ENCODE peak calls at places on chromosome 1, in eight cellular contexts. O is mucosa of descending colon; D is pancreas; F is lower lobe of right lung; P is psoas muscle; L is ovary; Y is effector memory CD4-positive, alpha-beta T cell; I is MM.1S. S is an unnamed sample.

GRCh38 chr1:58505286-58505685 is 41.2 kb downstream of the OMA1 start:
- DNase-seq in O (no peak), D (no peak), F (no peak), P (no peak), L (no peak), Y (no peak), I (no peak), S (no peak)

GRCh38 chr1:53625766-53626520 is 113.0 kb downstream of the GLIS1 start:
- DNase-seq in O (no peak), D (no peak), F (no peak), P (no peak), L (no peak), Y (no peak), I (no peak), S (no peak)

GRCh38 chr1:224565186-224565585 is 50.9 kb upstream of the CNIH3 start:
- DNase-seq in O (no peak), D (no peak), F (peak; percentile 46), P (peak; percentile 83), L (no peak), Y (no peak), I (no peak), S (no peak)

GRCh38 chr1:27522148-27522859 is 32.3 kb upstream of the WASF2 start:
- DNase-seq in O (no peak), D (no peak), F (peak; percentile 70), P (peak; percentile 63), L (no peak), Y (peak; percentile 62), I (no peak), S (no peak)

GRCh38 chr1:54118704-54119103 is 34.1 kb downstream of the CDCP2 start:
- DNase-seq in O (no peak), D (no peak), F (no peak), P (no peak), L (no peak), Y (no peak), I (no peak), S (no peak)

GRCh38 chr1:221334082-221334481 is 407.8 kb downstream of the DUSP10 start:
- DNase-seq in O (no peak), D (no peak), F (no peak), P (no peak), L (no peak), Y (no peak), I (no peak), S (no peak)

GRCh38 chr1:45038240-45038639 is 26.2 kb downstream of the UROD start:
- DNase-seq in O (peak; percentile 40), D (no peak), F (no peak), P (no peak), L (no peak), Y (no peak), I (no peak), S (no peak)

GRCh38 chr1:98119793-98120192 is 199.0 kb upstream of the DPYD start:
- DNase-seq in O (peak; percentile 2), D (no peak), F (no peak), P (no peak), L (no peak), Y (no peak), I (peak; percentile 8), S (no peak)

GRCh38 chr1:231684333-231685244 is 58.0 kb downstream of the DISC1 start:
- DNase-seq in O (peak; percentile 47), D (no peak), F (no peak), P (no peak), L (no peak), Y (no peak), I (no peak), S (no peak)

GRCh38 chr1:17559618-17560419 is 20.3 kb downstream of the ARHGEF10L start:
- DNase-seq in O (no peak), D (no peak), F (no peak), P (no peak), L (no peak), Y (no peak), I (no peak), S (no peak)

GRCh38 chr1:7003676-7004075 is 218.4 kb downstream of the CAMTA1 start:
- DNase-seq in O (no peak), D (no peak), F (no peak), P (no peak), L (no peak), Y (no peak), I (no peak), S (no peak)

GRCh38 chr1:198232407-198232806 is 75.6 kb downstream of the NEK7 start:
- DNase-seq in O (no peak), D (no peak), F (no peak), P (no peak), L (no peak), Y (no peak), I (no peak), S (no peak)

GRCh38 chr1:36257375-36257767 is 33.1 kb downstream of the THRAP3 start:
- DNase-seq in O (no peak), D (no peak), F (no peak), P (peak; percentile 86), L (no peak), Y (no peak), I (no peak), S (no peak)

GRCh38 chr1:244970661-244971523 is 106.5 kb upstream of the HNRNPU start:
- DNase-seq in O (peak; percentile 95), D (peak; percentile 94), F (peak; percentile 94), P (peak; percentile 97), L (peak; percentile 94), Y (peak; percentile 90), I (peak; percentile 95), S (peak; percentile 93)

GRCh38 chr1:204670152-204670927 is 15.2 kb downstream of the LRRN2 start:
- DNase-seq in O (no peak), D (no peak), F (no peak), P (no peak), L (no peak), Y (no peak), I (no peak), S (no peak)

GRCh38 chr1:240501115-240501514 is 110.8 kb downstream of the GREM2 start:
- DNase-seq in O (no peak), D (no peak), F (no peak), P (no peak), L (no peak), Y (no peak), I (no peak), S (no peak)

GRCh38 chr1:180994262-180994661 is 28.4 kb downstream of the STX6 start:
- DNase-seq in O (no peak), D (no peak), F (no peak), P (no peak), L (no peak), Y (no peak), I (no peak), S (no peak)

GRCh38 chr1:111199881-111200801 is at the start of gene DENND2D:
- DNase-seq in O (peak; percentile 72), D (no peak), F (peak; percentile 76), P (no peak), L (no peak), Y (peak; percentile 27), I (no peak), S (peak; percentile 32)

GRCh38 chr1:94522304-94522703 is 19.3 kb downstream of the F3 start:
- DNase-seq in O (peak; percentile 58), D (no peak), F (no peak), P (no peak), L (peak; percentile 61), Y (no peak), I (no peak), S (no peak)

GRCh38 chr1:211472724-211473123 is 19.2 kb downstream of the RD3 start:
- DNase-seq in O (no peak), D (no peak), F (no peak), P (no peak), L (no peak), Y (no peak), I (no peak), S (no peak)

GRCh38 chr1:224435318-224435763 is 744 bp upstream of the WDR26 start:
- DNase-seq in O (no peak), D (no peak), F (no peak), P (no peak), L (no peak), Y (no peak), I (peak; percentile 56), S (no peak)

DNA sequence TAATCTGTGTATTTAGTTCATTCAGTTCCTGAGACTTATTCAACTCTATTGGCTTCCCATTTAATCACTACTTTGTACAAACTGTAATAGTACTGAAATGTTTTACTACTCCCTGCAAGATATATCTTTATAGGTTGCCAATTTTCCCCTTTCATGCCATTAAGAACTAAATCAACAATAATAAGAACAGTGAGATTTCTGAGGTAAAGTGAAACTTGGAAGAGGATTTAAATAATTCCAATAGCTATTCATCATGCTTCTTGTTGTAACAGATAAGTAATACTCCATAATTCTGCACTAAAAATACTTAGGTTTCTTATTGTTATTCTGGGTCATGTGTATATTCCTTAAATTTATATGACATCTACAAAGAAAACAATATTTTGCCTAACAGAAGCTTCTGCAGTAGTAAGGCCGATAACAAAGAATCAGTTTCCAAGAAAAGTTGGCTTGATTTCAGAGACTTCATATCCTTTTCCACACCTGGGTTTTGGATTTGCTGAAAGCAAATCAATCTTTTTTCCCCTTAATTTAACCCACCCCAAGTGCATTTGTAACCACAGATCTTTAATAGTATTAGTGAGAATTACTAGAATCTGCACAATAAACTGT is 258.3 kb downstream of the FAF1 start:
- DNase-seq in O (no peak), D (no peak), F (no peak), P (no peak), L (no peak), Y (no peak), I (no peak), S (no peak)
- H3K36me3 ChIP-seq in O (no peaks in the 10 kb centered on the region), D (no peaks in the 10 kb centered on the region), F (no peaks in the 10 kb centered on the region), P (no peaks in the 10 kb centered on the region), L (no peaks in the 10 kb centered on the region), Y (no peaks in the 10 kb centered on the region), I (no peaks in the 10 kb centered on the region), S (no peaks in the 10 kb centered on the region)

GRCh38 chr1:16289959-16290358 is 53.0 kb upstream of the CPLANE2 start:
- DNase-seq in O (no peak), D (no peak), F (no peak), P (no peak), L (no peak), Y (no peak), I (no peak), S (no peak)
- H3K36me3 ChIP-seq in O (no peaks in the 10 kb centered on the region), D (peaks cover 4% of the 10 kb centered on the region), F (peaks cover 34% of the 10 kb centered on the region), P (peaks cover 6% of the 10 kb centered on the region), L (no peaks in the 10 kb centered on the region), Y (peaks cover 27% of the 10 kb centered on the region), I (no peaks in the 10 kb centered on the region), S (peaks cover 20% of the 10 kb centered on the region)

DNA sequence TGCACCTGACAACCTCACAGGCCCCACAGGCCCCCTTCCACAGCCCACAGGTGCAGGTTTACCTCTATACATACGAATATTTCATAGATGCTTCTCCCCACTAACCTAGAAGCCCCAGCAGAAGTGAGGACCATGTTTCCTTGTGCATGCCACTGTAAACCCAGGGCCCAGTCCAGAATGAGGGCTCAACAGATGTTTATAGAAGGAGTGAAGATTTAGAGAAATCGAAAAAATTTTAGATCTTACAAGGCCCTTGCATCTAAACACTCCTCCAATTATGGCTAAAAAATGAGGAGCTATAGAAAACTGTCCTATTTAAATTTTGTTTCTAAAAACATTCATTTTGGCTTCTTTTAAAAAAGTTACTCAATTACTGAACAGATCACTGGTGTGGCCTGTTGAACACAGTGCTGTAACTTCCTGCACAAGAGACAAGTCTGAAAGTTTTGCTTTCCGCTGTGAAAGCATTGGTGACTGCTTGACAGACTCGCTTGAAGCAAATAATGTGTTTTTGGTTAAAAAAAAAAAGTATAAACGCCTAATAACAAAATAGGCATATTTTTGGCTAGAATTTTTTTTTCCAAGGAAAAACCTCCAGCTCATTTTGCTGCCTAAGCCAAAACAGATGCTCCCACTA is 1.2 kb downstream of the ABCB10 start:
- DNase-seq in O (no peak), D (no peak), F (no peak), P (no peak), L (no peak), Y (no peak), I (peak; percentile 79), S (no peak)
- H3K36me3 ChIP-seq in O (no peaks in the 10 kb centered on the region), D (no peaks in the 10 kb centered on the region), F (no peaks in the 10 kb centered on the region), P (no peaks in the 10 kb centered on the region), L (no peaks in the 10 kb centered on the region), Y (no peaks in the 10 kb centered on the region), I (no peaks in the 10 kb centered on the region), S (no peaks in the 10 kb centered on the region)

GRCh38 chr1:52346653-52347052 is 19.4 kb downstream of the CC2D1B start:
- DNase-seq in O (no peak), D (no peak), F (no peak), P (no peak), L (no peak), Y (no peak), I (no peak), S (no peak)
- H3K36me3 ChIP-seq in O (no peaks in the 10 kb centered on the region), D (peaks cover 14% of the 10 kb centered on the region), F (peaks cover 40% of the 10 kb centered on the region), P (peaks cover 56% of the 10 kb centered on the region), L (no peaks in the 10 kb centered on the region), Y (peaks cover 5% of the 10 kb centered on the region), I (no peaks in the 10 kb centered on the region), S (peaks cover 26% of the 10 kb centered on the region)

S was measured in left ventricle myocardium inferior.